ENCODE peak calls at places on chromosomes 12 and 14, in five cellular contexts. One of them, this sample, is unnamed.

GRCh38 chr14:101134161-101134631 is 230.7 kb upstream of the RTL1 start:
- DNase-seq in C1 segment of cervical spinal cord: no peak
- DNase-seq in frontal cortex: no peak
- DNase-seq in left colon: no peak
- DNase-seq in NCI-H510A: no peak
- DNase-seq in this sample: no peak

GRCh38 chr14:79193689-79194477 is 1017.4 kb downstream of the DIO2 start:
- DNase-seq in frontal cortex: no peak
- DNase-seq in C1 segment of cervical spinal cord: no peak
- DNase-seq in left colon: no peak
- DNase-seq in NCI-H510A: no peak
- DNase-seq in this sample: no peak

GRCh38 chr12:93689076-93689834 is 12.1 kb downstream of the CRADD start:
- DNase-seq in NCI-H510A: no peak
- DNase-seq in frontal cortex: no peak
- DNase-seq in left colon: no peak
- DNase-seq in C1 segment of cervical spinal cord: no peak
- DNase-seq in this sample: no peak

GRCh38 chr14:105165134-105165704 is 3.4 kb downstream of the JAG2 start:
- DNase-seq in C1 segment of cervical spinal cord: no peak
- DNase-seq in left colon: no peak
- DNase-seq in frontal cortex: no peak
- DNase-seq in NCI-H510A: peak; percentile 87
- DNase-seq in this sample: no peak

GRCh38 chr12:131115766-131116165 is 162.1 kb downstream of the ADGRD1 start:
- DNase-seq in left colon: no peak
- DNase-seq in NCI-H510A: no peak
- DNase-seq in frontal cortex: no peak
- DNase-seq in C1 segment of cervical spinal cord: no peak
- DNase-seq in this sample: no peak

GRCh38 chr14:77023001-77023996 is 5.2 kb downstream of the IRF2BPL start:
- DNase-seq in left colon: peak; percentile 77
- DNase-seq in frontal cortex: no peak
- DNase-seq in C1 segment of cervical spinal cord: no peak
- DNase-seq in NCI-H510A: peak; percentile 64
- DNase-seq in this sample: no peak

GRCh38 chr12:49783917-49784676 is 42.7 kb downstream of the TMBIM6 start:
- DNase-seq in frontal cortex: no peak
- DNase-seq in NCI-H510A: no peak
- DNase-seq in C1 segment of cervical spinal cord: no peak
- DNase-seq in left colon: no peak
- DNase-seq in this sample: no peak

GRCh38 chr12:79747274-79747673 is 56.5 kb upstream of the PAWR start:
- DNase-seq in left colon: no peak
- DNase-seq in frontal cortex: no peak
- DNase-seq in C1 segment of cervical spinal cord: no peak
- DNase-seq in NCI-H510A: no peak
- DNase-seq in this sample: no peak

GRCh38 chr12:61810486-61810885 is 449.7 kb upstream of the USP15 start:
- DNase-seq in C1 segment of cervical spinal cord: no peak
- DNase-seq in frontal cortex: no peak
- DNase-seq in NCI-H510A: no peak
- DNase-seq in left colon: no peak
- DNase-seq in this sample: no peak

GRCh38 chr12:116171549-116171948 is 105.9 kb downstream of the MED13L start:
- DNase-seq in NCI-H510A: no peak
- DNase-seq in frontal cortex: no peak
- DNase-seq in C1 segment of cervical spinal cord: no peak
- DNase-seq in left colon: no peak
- DNase-seq in this sample: no peak

GRCh38 chr12:132453361-132454133 is 36.4 kb upstream of the FBRSL1 start:
- DNase-seq in NCI-H510A: no peak
- DNase-seq in frontal cortex: no peak
- DNase-seq in left colon: no peak
- DNase-seq in C1 segment of cervical spinal cord: no peak
- DNase-seq in this sample: no peak

This sample was measured in NCI-H1930.